ENCODE peak calls at places on chromosomes 13 and 19, in four cellular contexts. One of them, this sample, is unnamed.
A peak's percentile ranks its signal among the peaks of the same experiment; 100 is the strongest.

GRCh38 chr13:29162638-29163037 is 342.5 kb downstream of the MTUS2 start:
- DNase-seq in HepG2: no peak
- DNase-seq in WTC11: no peak
- DNase-seq in SK-N-SH: no peak
- DNase-seq in this sample: no peak

GRCh38 chr19:40908981-40909380 is 26.9 kb upstream of the CYP2A7 start:
- DNase-seq in HepG2: no peak
- DNase-seq in WTC11: no peak
- DNase-seq in SK-N-SH: no peak
- DNase-seq in this sample: no peak

GRCh38 chr13:113305208-113305607 is 8.2 kb downstream of the LAMP1 start:
- DNase-seq in HepG2: no peak
- DNase-seq in WTC11: no peak
- DNase-seq in SK-N-SH: no peak
- DNase-seq in this sample: no peak

GRCh38 chr19:3335431-3336350 is 30.7 kb upstream of the NFIC start:
- DNase-seq in SK-N-SH: no peak
- DNase-seq in WTC11: no peak
- DNase-seq in HepG2: no peak
- DNase-seq in this sample: no peak

GRCh38 chr19:13240312-13241022 is 90.3 kb downstream of the IER2 start:
- DNase-seq in HepG2: no peak
- DNase-seq in SK-N-SH: no peak
- DNase-seq in WTC11: no peak
- DNase-seq in this sample: no peak

GRCh38 chr13:96963786-96964475 is 30.3 kb downstream of the OXGR1 start:
- DNase-seq in HepG2: no peak
- DNase-seq in WTC11: no peak
- DNase-seq in SK-N-SH: no peak
- DNase-seq in this sample: no peak

GRCh38 chr19:7348587-7349230 is at the start of gene ARHGEF18:
- DNase-seq in SK-N-SH: no peak
- DNase-seq in HepG2: no peak
- DNase-seq in WTC11: no peak
- DNase-seq in this sample: no peak

GRCh38 chr19:40831502-40832430 is 18.5 kb downstream of the CYP2A6 start:
- DNase-seq in WTC11: no peak
- DNase-seq in HepG2: peak; percentile 96
- DNase-seq in SK-N-SH: no peak
- DNase-seq in this sample: no peak

GRCh38 chr13:109762791-109763190 is 23.6 kb downstream of the IRS2 start:
- DNase-seq in SK-N-SH: no peak
- DNase-seq in HepG2: no peak
- DNase-seq in WTC11: no peak
- DNase-seq in this sample: no peak

GRCh38 chr13:80469841-80470378 is 129.0 kb upstream of the SPRY2 start:
- DNase-seq in SK-N-SH: no peak
- DNase-seq in WTC11: no peak
- DNase-seq in HepG2: no peak
- DNase-seq in this sample: no peak

GRCh38 chr19:48711106-48711662 is 8.3 kb downstream of the MAMSTR start:
- DNase-seq in WTC11: no peak
- DNase-seq in HepG2: no peak
- DNase-seq in SK-N-SH: no peak
- DNase-seq in this sample: no peak

GRCh38 chr13:102226591-102226990 is 175.3 kb downstream of the FGF14 start:
- DNase-seq in WTC11: no peak
- DNase-seq in HepG2: no peak
- DNase-seq in SK-N-SH: no peak
- DNase-seq in this sample: no peak

GRCh38 chr19:18478545-18479311 is 40.8 kb upstream of the ISYNA1 start:
- DNase-seq in WTC11: no peak
- DNase-seq in HepG2: peak; percentile 88
- DNase-seq in SK-N-SH: peak; percentile 70
- DNase-seq in this sample: peak; percentile 71

GRCh38 chr13:113520571-113520970 is 30.1 kb upstream of the DCUN1D2 start:
- DNase-seq in WTC11: no peak
- DNase-seq in HepG2: no peak
- DNase-seq in SK-N-SH: no peak
- DNase-seq in this sample: no peak

GRCh38 chr19:52722062-52723005 is 12.5 kb downstream of the ZNF611 start:
- DNase-seq in WTC11: no peak
- DNase-seq in HepG2: no peak
- DNase-seq in SK-N-SH: no peak
- DNase-seq in this sample: no peak

GRCh38 chr19:51687791-51688664 is 5.1 kb upstream of the SPACA6 start:
- DNase-seq in SK-N-SH: peak; percentile 57
- DNase-seq in HepG2: no peak
- DNase-seq in WTC11: peak; percentile 64
- DNase-seq in this sample: peak; percentile 48

GRCh38 chr19:6522712-6523111 is 8.1 kb upstream of the TNFSF9 start:
- DNase-seq in WTC11: no peak
- DNase-seq in HepG2: no peak
- DNase-seq in SK-N-SH: no peak
- DNase-seq in this sample: no peak

GRCh38 chr13:45333973-45334922 is 6.7 kb downstream of the TPT1 start:
- DNase-seq in WTC11: no peak
- DNase-seq in HepG2: no peak
- DNase-seq in SK-N-SH: no peak
- DNase-seq in this sample: no peak

GRCh38 chr13:52461265-52461664 is 6.0 kb downstream of the CKAP2 start:
- DNase-seq in HepG2: no peak
- DNase-seq in WTC11: no peak
- DNase-seq in SK-N-SH: no peak
- DNase-seq in this sample: no peak

GRCh38 chr13:41827507-41828213 is 133.2 kb downstream of the VWA8 start:
- DNase-seq in SK-N-SH: no peak
- DNase-seq in WTC11: no peak
- DNase-seq in HepG2: no peak
- DNase-seq in this sample: no peak
- TF ChIP-seq FOXJ3 in SK-N-SH: no peak
- TF ChIP-seq FOXJ3 in WTC11: no peak
- TF ChIP-seq FOXJ3 in HepG2: no peak
- TF ChIP-seq FOXJ3 in this sample: no peak

DNA sequence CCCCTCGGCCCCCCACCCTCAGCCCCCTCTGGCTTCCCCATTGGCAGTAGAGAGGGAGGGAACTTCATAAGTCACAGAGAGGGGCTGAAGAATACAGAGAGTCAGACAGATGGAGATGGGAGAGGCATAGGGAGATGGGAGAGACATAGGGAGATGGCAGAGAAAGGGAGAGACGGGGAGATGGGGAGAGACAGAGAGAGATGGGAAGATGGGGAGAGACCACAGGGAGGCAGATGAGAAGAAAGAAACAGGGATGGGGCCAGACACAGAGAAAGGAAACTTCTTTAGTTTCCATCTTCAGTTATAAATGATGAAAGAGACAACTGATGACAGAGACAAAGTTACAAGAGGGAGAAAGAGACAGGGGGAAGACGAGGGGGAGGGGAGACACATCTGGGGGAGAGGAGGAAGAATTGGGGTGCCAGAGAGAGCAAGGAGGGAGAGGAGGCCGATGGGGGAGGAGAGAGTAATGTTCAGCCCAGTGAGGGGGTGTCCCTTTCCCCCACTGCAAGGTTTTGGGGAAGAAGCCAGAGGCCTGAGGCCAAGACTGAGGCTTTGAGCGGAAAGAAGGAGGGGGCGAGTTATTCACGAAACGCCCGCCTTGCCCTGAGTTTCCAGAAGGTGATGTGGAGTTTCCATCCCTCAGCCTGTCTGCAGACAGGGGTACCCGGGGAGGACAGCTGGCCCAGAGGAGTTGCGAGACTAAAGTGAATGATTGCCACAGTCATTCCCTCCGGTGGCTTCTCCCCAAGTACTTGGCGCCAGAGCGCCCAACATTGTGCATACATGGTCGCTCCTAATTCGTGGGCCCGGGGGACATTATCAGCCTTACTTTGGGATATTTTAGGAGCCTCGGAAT is 692 bp upstream of the PPAN start:
- DNase-seq in SK-N-SH: no peak
- DNase-seq in HepG2: no peak
- DNase-seq in WTC11: no peak
- DNase-seq in this sample: no peak
- TF ChIP-seq FOXJ3 in SK-N-SH: no peak
- TF ChIP-seq FOXJ3 in HepG2: no peak
- TF ChIP-seq FOXJ3 in WTC11: no peak
- TF ChIP-seq FOXJ3 in this sample: no peak

GRCh38 chr13:99379856-99380255 is 72.7 kb upstream of the GPR183 start:
- DNase-seq in WTC11: no peak
- DNase-seq in HepG2: no peak
- DNase-seq in SK-N-SH: no peak
- DNase-seq in this sample: no peak

GRCh38 chr13:99380402-99380801 is 73.2 kb upstream of the GPR183 start:
- DNase-seq in SK-N-SH: no peak
- DNase-seq in HepG2: no peak
- DNase-seq in WTC11: no peak
- DNase-seq in this sample: no peak

GRCh38 chr13:99378985-99379734 is 72.0 kb upstream of the GPR183 start:
- DNase-seq in SK-N-SH: no peak
- DNase-seq in HepG2: no peak
- DNase-seq in WTC11: no peak
- DNase-seq in this sample: no peak

GRCh38 chr13:99382428-99383133 is 75.4 kb upstream of the GPR183 start:
- DNase-seq in HepG2: no peak
- DNase-seq in SK-N-SH: no peak
- DNase-seq in WTC11: no peak
- DNase-seq in this sample: no peak

DNA sequence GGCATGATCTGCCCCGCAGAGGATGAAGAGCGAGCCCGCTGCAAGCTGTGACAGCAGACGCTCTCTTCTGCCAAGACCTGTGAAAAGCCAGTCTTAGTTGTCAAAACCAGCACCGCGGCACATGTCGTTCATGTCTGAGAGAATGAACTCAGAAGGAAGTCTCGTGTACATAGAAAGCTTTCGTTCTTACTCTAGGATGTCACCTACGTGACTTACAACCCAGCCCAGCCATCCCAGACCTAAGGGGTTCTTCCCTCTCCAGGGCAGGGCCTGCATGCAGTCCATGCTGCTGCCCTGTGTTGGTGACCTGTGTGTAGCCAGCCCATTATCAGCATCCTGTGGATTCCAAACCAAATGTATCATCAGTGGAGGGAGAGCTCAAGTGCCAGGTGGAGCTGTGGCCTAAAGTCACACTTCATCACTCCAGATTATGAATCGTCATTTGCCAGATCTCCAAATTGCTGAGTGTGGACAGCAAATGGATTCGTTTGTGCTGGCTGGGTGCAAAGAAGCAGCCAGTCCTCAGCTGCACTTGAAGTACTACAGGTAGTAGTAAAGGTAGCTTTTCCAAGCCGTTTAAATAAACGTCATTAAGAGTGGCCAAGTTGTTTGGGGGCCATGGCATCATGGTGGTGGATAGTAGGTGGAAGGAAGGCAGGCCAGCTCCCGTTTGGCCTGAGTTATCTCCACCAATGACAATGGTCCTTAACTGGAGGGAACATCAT is 73.9 kb upstream of the GPR183 start:
- DNase-seq in SK-N-SH: no peak
- DNase-seq in WTC11: no peak
- DNase-seq in HepG2: no peak
- DNase-seq in this sample: no peak
- TF ChIP-seq FOXJ3 in SK-N-SH: no peak
- TF ChIP-seq FOXJ3 in WTC11: no peak
- TF ChIP-seq FOXJ3 in HepG2: no peak
- TF ChIP-seq FOXJ3 in this sample: no peak

GRCh38 chr13:50587122-50587521 is 256.4 kb downstream of the DLEU7 start:
- DNase-seq in SK-N-SH: no peak
- DNase-seq in WTC11: no peak
- DNase-seq in HepG2: no peak
- DNase-seq in this sample: no peak

GRCh38 chr13:50588736-50589135 is 254.8 kb downstream of the DLEU7 start:
- DNase-seq in HepG2: no peak
- DNase-seq in WTC11: no peak
- DNase-seq in SK-N-SH: no peak
- DNase-seq in this sample: no peak

GRCh38 chr13:50589651-50590054 is 253.8 kb downstream of the DLEU7 start:
- DNase-seq in HepG2: no peak
- DNase-seq in WTC11: no peak
- DNase-seq in SK-N-SH: no peak
- DNase-seq in this sample: no peak

GRCh38 chr13:50587839-50588373 is 255.6 kb downstream of the DLEU7 start:
- DNase-seq in WTC11: no peak
- DNase-seq in HepG2: no peak
- DNase-seq in SK-N-SH: no peak
- DNase-seq in this sample: no peak

GRCh38 chr13:50589139-50589538 is 254.4 kb downstream of the DLEU7 start:
- DNase-seq in SK-N-SH: peak; percentile 16
- DNase-seq in HepG2: no peak
- DNase-seq in WTC11: no peak
- DNase-seq in this sample: no peak
- TF ChIP-seq FOXJ3 in SK-N-SH: no peak
- TF ChIP-seq FOXJ3 in HepG2: no peak
- TF ChIP-seq FOXJ3 in WTC11: no peak
- TF ChIP-seq FOXJ3 in this sample: no peak

GRCh38 chr13:31199527-31199848 is 287 bp upstream of the B3GLCT start:
- DNase-seq in HepG2: no peak
- DNase-seq in SK-N-SH: no peak
- DNase-seq in WTC11: no peak
- DNase-seq in this sample: no peak

GRCh38 chr13:31200636-31200970 is 828 bp downstream of the B3GLCT start:
- DNase-seq in SK-N-SH: no peak
- DNase-seq in HepG2: peak; percentile 24
- DNase-seq in WTC11: peak; percentile 42
- DNase-seq in this sample: peak; percentile 48

GRCh38 chr13:31198524-31198923 is 1.3 kb upstream of the B3GLCT start:
- DNase-seq in SK-N-SH: no peak
- DNase-seq in WTC11: no peak
- DNase-seq in HepG2: no peak
- DNase-seq in this sample: no peak

GRCh38 chr13:31201341-31202024 is 1.7 kb downstream of the B3GLCT start:
- DNase-seq in SK-N-SH: peak; percentile 44
- DNase-seq in WTC11: no peak
- DNase-seq in HepG2: no peak
- DNase-seq in this sample: no peak

DNA sequence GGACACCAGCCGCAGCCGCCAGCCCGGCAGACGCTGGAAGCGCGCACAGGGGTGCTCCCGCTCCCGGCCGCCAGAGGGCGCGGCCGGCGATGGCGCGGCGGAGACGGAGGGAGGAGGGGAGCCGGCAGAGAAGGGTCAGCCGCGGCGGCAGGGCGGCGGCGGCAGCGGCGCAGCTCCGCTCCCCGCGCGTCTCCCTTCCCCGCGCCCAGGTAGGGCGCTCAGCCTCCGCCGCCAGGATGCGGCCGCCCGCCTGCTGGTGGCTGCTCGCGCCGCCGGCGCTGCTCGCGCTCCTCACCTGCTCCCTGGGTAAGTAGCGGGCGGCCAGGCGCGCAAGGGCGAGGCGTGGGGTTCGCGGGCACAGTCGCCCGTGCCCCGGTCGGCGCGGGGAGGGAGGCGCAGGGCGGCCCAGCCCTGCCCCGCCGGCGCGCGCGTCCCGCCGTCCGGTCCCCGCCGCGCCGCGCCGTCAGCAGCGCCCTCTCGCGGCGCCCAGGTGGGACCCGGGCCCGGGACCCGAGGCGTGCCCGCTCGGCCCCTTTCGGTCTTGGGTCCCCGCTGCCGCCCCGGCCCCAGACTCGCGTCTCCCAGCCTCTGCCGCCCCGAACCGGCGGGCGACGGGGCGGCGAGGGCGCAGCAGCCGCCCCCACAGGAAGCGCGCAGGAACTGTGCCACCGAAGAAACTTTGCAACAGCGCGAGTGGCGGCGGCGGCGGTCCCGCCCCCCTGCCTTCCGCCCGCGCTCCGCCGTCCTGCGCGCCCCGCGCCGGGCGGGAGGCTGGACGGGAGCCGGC is at the start of gene B3GLCT:
- DNase-seq in SK-N-SH: peak; percentile 97
- DNase-seq in WTC11: peak; percentile 83
- DNase-seq in HepG2: peak; percentile 57
- DNase-seq in this sample: peak; percentile 78
- TF ChIP-seq FOXJ3 in SK-N-SH: no peak
- TF ChIP-seq FOXJ3 in WTC11: no peak
- TF ChIP-seq FOXJ3 in HepG2: no peak
- TF ChIP-seq FOXJ3 in this sample: no peak

This sample was measured in K562.